ENCODE peak calls at places on chromosome 14, in seven cellular contexts. P, E, I, W, M, B and U are unnamed samples.

GRCh38 chr14:95318870-95319311 is 817 bp downstream of the CLMN start:
- DNase-seq in M (no peak), W (no peak), P (no peak), E (no peak), I (no peak), B (no peak), U (no peak)

GRCh38 chr14:50310445-50310844 is 1.6 kb downstream of the L2HGDH start:
- DNase-seq in W (no peak), M (no peak), I (no peak), B (no peak), E (no peak), P (no peak), U (no peak)

GRCh38 chr14:79496701-79497100 is 714.6 kb downstream of the DIO2 start:
- DNase-seq in M (no peak), P (peak), B (no peak), I (no peak), E (no peak), W (no peak), U (no peak)

GRCh38 chr14:50961606-50962259 is 17.4 kb upstream of the PYGL start:
- DNase-seq in W (no peak), B (no peak), E (peak), P (peak), M (peak), I (no peak), U (no peak)

GRCh38 chr14:42884100-42884499 is 1277.4 kb downstream of the LRFN5 start:
- DNase-seq in M (no peak), W (no peak), I (no peak), E (peak), P (peak), B (no peak), U (no peak)

GRCh38 chr14:81942071-81942470 is 408.4 kb upstream of the SEL1L start:
- DNase-seq in M (no peak), W (no peak), P (no peak), B (no peak), E (no peak), I (no peak), U (no peak)

GRCh38 chr14:24441904-24442239 is 704 bp downstream of the SDR39U1 start:
- DNase-seq in P (peak), E (peak), M (no peak), W (no peak), B (no peak), I (no peak), U (no peak)

GRCh38 chr14:55749201-55749812 is 169.3 kb downstream of the KTN1 start:
- DNase-seq in M (peak), B (no peak), E (peak), P (no peak), I (no peak), W (no peak), U (no peak)

GRCh38 chr14:32761381-32761968 is 177.2 kb upstream of the NPAS3 start:
- DNase-seq in P (peak), W (no peak), B (no peak), E (peak), I (no peak), M (no peak), U (no peak)

GRCh38 chr14:105846312-105846711 is 319.9 kb downstream of the TMEM121 start:
- DNase-seq in M (no peak), B (no peak), I (no peak), W (no peak), E (no peak), P (no peak), U (no peak)

GRCh38 chr14:49880267-49881064 is 12.4 kb upstream of the ARF6 start:
- DNase-seq in B (no peak), P (peak), M (no peak), I (no peak), E (peak), W (no peak), U (no peak)

GRCh38 chr14:45051180-45051579 is 32.7 kb upstream of the PRPF39 start:
- DNase-seq in B (no peak), E (no peak), W (no peak), P (no peak), I (no peak), M (no peak), U (no peak)

GRCh38 chr14:50156111-50156510 is 39.7 kb upstream of the VCPKMT start:
- DNase-seq in W (no peak), B (no peak), I (no peak), E (no peak), M (no peak), P (no peak), U (no peak)

GRCh38 chr14:68792830-68793733 is at the start of gene ZFP36L1:
- DNase-seq in B (peak), M (peak), I (peak), E (peak), P (peak), W (peak), U (no peak)

GRCh38 chr14:41285193-41285748 is 321.4 kb upstream of the LRFN5 start:
- DNase-seq in M (peak), I (peak), P (peak), E (no peak), W (no peak), B (no peak), U (no peak)

GRCh38 chr14:103427485-103428443 is 42.5 kb downstream of the MARK3 start:
- DNase-seq in W (no peak), E (peak), B (no peak), M (no peak), P (peak), I (no peak), U (no peak)

GRCh38 chr14:68794130-68794855 is 1.4 kb upstream of the ZFP36L1 start:
- DNase-seq in B (peak), P (peak), I (no peak), E (peak), W (peak), M (peak), U (no peak)

GRCh38 chr14:103091041-103091882 is 3.3 kb upstream of the EXOC3L4 start:
- DNase-seq in M (peak), P (peak), B (peak), E (no peak), I (no peak), W (peak), U (peak)

GRCh38 chr14:56933446-56933845 is 123.2 kb upstream of the OTX2 start:
- DNase-seq in I (no peak), M (no peak), B (no peak), W (no peak), E (no peak), P (no peak), U (no peak)

GRCh38 chr14:74650927-74651686 is 39.1 kb upstream of the LTBP2 start:
- DNase-seq in P (no peak), E (no peak), B (no peak), W (no peak), I (no peak), M (no peak), U (no peak)

GRCh38 chr14:74618078-74618952 is 6.3 kb upstream of the LTBP2 start:
- DNase-seq in I (peak), B (no peak), W (peak), M (no peak), E (peak), P (peak), U (no peak)

GRCh38 chr14:58747181-58747580 is 109.4 kb downstream of the DACT1 start:
- DNase-seq in I (no peak), B (peak), W (no peak), E (peak), P (peak), M (peak), U (no peak)

GRCh38 chr14:73452341-73453191 is 5.8 kb downstream of the NUMB start:
- DNase-seq in E (peak), W (no peak), M (no peak), P (peak), B (no peak), I (peak), U (no peak)

GRCh38 chr14:61774861-61775260 is 12.6 kb downstream of the SNAPC1 start:
- DNase-seq in E (no peak), M (no peak), B (no peak), W (no peak), I (no peak), P (no peak), U (no peak)

GRCh38 chr14:72063761-72064282 is 131.6 kb downstream of the RGS6 start:
- DNase-seq in W (no peak), I (no peak), P (no peak), M (no peak), E (no peak), B (no peak), U (no peak)

GRCh38 chr14:75884198-75884611 is 97.6 kb downstream of the TGFB3 start:
- DNase-seq in E (peak), W (no peak), P (peak), B (no peak), I (no peak), M (no peak), U (no peak)
- TF ChIP-seq CTCF in E (peak), W (no peak), P (peak), B (no peak), I (no peak), M (no peak), U (peak)

GRCh38 chr14:21309238-21309636 is 29.4 kb downstream of the RPGRIP1 start:
- DNase-seq in P (no peak), I (no peak), M (no peak), W (no peak), E (no peak), B (no peak), U (no peak)

GRCh38 chr14:21313512-21313911 is 33.6 kb downstream of the RPGRIP1 start:
- DNase-seq in E (no peak), P (no peak), W (no peak), M (no peak), B (no peak), I (no peak), U (no peak)

GRCh38 chr14:21309956-21310355 is 30.1 kb downstream of the RPGRIP1 start:
- DNase-seq in E (no peak), W (no peak), B (no peak), I (no peak), M (no peak), P (no peak), U (no peak)

GRCh38 chr14:21308479-21309237 is 28.8 kb downstream of the RPGRIP1 start:
- DNase-seq in W (peak), B (peak), M (peak), P (peak), E (peak), I (peak), U (no peak)

GRCh38 chr14:21311614-21312013 is 31.7 kb downstream of the RPGRIP1 start:
- DNase-seq in P (no peak), I (no peak), E (no peak), M (no peak), B (no peak), W (no peak), U (no peak)
- TF ChIP-seq CTCF in P (no peak), I (no peak), E (no peak), M (no peak), B (no peak), W (no peak), U (no peak)

DNA sequence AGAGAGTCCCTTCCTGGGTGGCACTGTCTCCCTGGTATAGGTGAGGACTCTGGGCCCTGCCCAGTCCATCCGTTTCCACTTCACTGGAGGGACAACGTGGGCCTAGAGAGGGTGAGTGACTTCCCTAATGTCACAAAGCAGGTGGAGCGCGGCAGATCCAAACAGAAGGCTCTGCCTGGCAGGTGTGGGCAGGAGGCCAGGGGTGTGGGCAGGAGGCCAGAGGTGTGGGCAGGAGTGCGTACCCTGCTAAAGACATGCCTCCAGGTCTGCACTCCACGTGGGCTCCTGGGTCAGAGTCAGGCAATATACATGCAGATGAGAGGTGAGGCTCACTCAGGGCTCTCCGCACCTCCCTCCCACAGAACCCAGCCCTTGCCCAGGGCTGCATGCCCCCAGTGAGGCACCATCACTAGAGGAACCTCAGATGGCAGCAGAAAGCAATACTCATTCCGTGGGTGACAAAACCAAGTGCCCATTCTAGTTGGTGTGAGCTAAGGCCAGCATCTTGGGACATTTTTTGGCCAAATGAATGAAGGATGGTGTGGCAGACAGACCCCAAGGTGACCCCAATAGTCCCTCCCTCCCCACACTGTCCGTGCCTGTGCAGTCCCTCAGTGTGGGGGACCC is 271.6 kb upstream of the RTL1 start:
- DNase-seq in I (no peak), M (no peak), B (no peak), E (no peak), W (no peak), P (no peak), U (no peak)
- TF ChIP-seq CTCF in I (no peak), M (no peak), B (no peak), E (no peak), W (no peak), P (no peak), U (no peak)

GRCh38 chr14:92039720-92040430 is at the start of gene TRIP11:
- DNase-seq in M (peak), W (peak), E (peak), P (peak), I (peak), B (peak), U (peak)
- TF ChIP-seq CTCF in M (no peak), W (no peak), E (no peak), P (no peak), I (no peak), B (no peak), U (no peak)

DNA sequence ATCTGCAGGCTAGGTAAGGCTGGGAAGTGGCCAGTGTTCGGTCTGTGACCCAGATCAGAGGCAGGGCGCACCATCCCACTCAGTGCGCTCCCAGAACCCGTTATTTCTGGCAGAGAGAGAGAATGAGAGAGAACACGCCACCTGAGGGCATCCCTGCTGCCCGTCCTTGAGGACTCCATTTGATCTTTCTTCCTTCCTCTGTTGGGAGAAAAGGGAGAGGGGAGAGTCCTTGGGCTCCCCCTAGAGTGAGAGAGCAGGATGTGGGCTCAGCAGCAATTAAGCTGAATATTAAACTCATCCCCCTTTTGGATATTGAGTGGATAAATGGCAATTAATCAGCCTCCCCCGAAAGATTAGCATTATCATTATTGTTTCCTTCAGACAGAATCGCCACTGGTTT is 70.6 kb downstream of the IFT43 start:
- DNase-seq in E (no peak), B (no peak), M (no peak), W (no peak), I (no peak), P (peak), U (no peak)
- TF ChIP-seq CTCF in E (peak), B (no peak), M (no peak), W (no peak), I (peak), P (peak), U (peak)

GRCh38 chr14:104783484-104784217 is 11.9 kb downstream of the AKT1 start:
- DNase-seq in M (no peak), E (no peak), I (no peak), B (no peak), W (no peak), P (no peak), U (no peak)
- TF ChIP-seq CTCF in M (no peak), E (no peak), I (no peak), B (no peak), W (no peak), P (no peak), U (no peak)

GRCh38 chr14:64465856-64466554 is 706 bp downstream of the AKAP5 start:
- DNase-seq in B (peak), I (no peak), E (peak), M (no peak), W (no peak), P (peak), U (no peak)
- TF ChIP-seq CTCF in B (no peak), I (no peak), E (peak), M (no peak), W (no peak), P (peak), U (no peak)

GRCh38 chr14:53954551-53955233 is 1.9 kb downstream of the BMP4 start:
- DNase-seq in W (no peak), P (peak), M (no peak), B (peak), E (peak), I (no peak), U (no peak)
- TF ChIP-seq CTCF in W (no peak), P (no peak), M (no peak), B (no peak), E (no peak), I (peak), U (no peak)